ENCODE peak calls at places on chromosome 3, in six cellular contexts. One of them, this sample, is unnamed.

GRCh38 chr3:132414841-132415240 is 2.5 kb upstream of the DNAJC13 start:
- DNase-seq in lower leg skin: no peak
- DNase-seq in IMR-90: no peak
- DNase-seq in AG20443: no peak
- DNase-seq in stimulated activated CD8-positive, alpha-beta memory T cell treated with anti-CD3 and anti-CD28 coated beads, Interleukin-12 subunit alpha, Interleukin-12 subunit beta, amount 100 ng/mL, for 4 hours: no peak
- DNase-seq in effector CD4-positive, alpha-beta T cell: no peak
- DNase-seq in this sample: no peak

GRCh38 chr3:141147657-141148056 is 84.0 kb upstream of the PXYLP1 start:
- DNase-seq in AG20443: no peak
- DNase-seq in IMR-90: no peak
- DNase-seq in stimulated activated CD8-positive, alpha-beta memory T cell treated with anti-CD3 and anti-CD28 coated beads, Interleukin-12 subunit alpha, Interleukin-12 subunit beta, amount 100 ng/mL, for 4 hours: no peak
- DNase-seq in effector CD4-positive, alpha-beta T cell: no peak
- DNase-seq in lower leg skin: no peak
- DNase-seq in this sample: no peak

GRCh38 chr3:186075489-186075888 is 33.4 kb downstream of the ETV5 start:
- DNase-seq in AG20443: no peak
- DNase-seq in stimulated activated CD8-positive, alpha-beta memory T cell treated with anti-CD3 and anti-CD28 coated beads, Interleukin-12 subunit alpha, Interleukin-12 subunit beta, amount 100 ng/mL, for 4 hours: no peak
- DNase-seq in lower leg skin: no peak
- DNase-seq in IMR-90: no peak
- DNase-seq in effector CD4-positive, alpha-beta T cell: no peak
- DNase-seq in this sample: no peak

GRCh38 chr3:133937756-133938601 is 42.3 kb upstream of the RAB6B start:
- DNase-seq in stimulated activated CD8-positive, alpha-beta memory T cell treated with anti-CD3 and anti-CD28 coated beads, Interleukin-12 subunit alpha, Interleukin-12 subunit beta, amount 100 ng/mL, for 4 hours: no peak
- DNase-seq in effector CD4-positive, alpha-beta T cell: no peak
- DNase-seq in lower leg skin: peak
- DNase-seq in IMR-90: peak
- DNase-seq in AG20443: peak
- DNase-seq in this sample: peak

GRCh38 chr3:54510506-54510905 is 388.2 kb downstream of the CACNA2D3 start:
- DNase-seq in IMR-90: no peak
- DNase-seq in stimulated activated CD8-positive, alpha-beta memory T cell treated with anti-CD3 and anti-CD28 coated beads, Interleukin-12 subunit alpha, Interleukin-12 subunit beta, amount 100 ng/mL, for 4 hours: no peak
- DNase-seq in effector CD4-positive, alpha-beta T cell: no peak
- DNase-seq in AG20443: no peak
- DNase-seq in lower leg skin: no peak
- DNase-seq in this sample: no peak

GRCh38 chr3:72375237-72376154 is 472.7 kb downstream of the SHQ1 start:
- DNase-seq in IMR-90: no peak
- DNase-seq in lower leg skin: no peak
- DNase-seq in effector CD4-positive, alpha-beta T cell: no peak
- DNase-seq in stimulated activated CD8-positive, alpha-beta memory T cell treated with anti-CD3 and anti-CD28 coated beads, Interleukin-12 subunit alpha, Interleukin-12 subunit beta, amount 100 ng/mL, for 4 hours: peak
- DNase-seq in AG20443: no peak
- DNase-seq in this sample: no peak

GRCh38 chr3:187951452-187952190 is 202.3 kb upstream of the LPP start:
- DNase-seq in effector CD4-positive, alpha-beta T cell: no peak
- DNase-seq in IMR-90: peak
- DNase-seq in stimulated activated CD8-positive, alpha-beta memory T cell treated with anti-CD3 and anti-CD28 coated beads, Interleukin-12 subunit alpha, Interleukin-12 subunit beta, amount 100 ng/mL, for 4 hours: no peak
- DNase-seq in lower leg skin: no peak
- DNase-seq in AG20443: no peak
- DNase-seq in this sample: no peak

GRCh38 chr3:52021869-52022268 is 26.2 kb upstream of the RPL29 start:
- DNase-seq in IMR-90: no peak
- DNase-seq in stimulated activated CD8-positive, alpha-beta memory T cell treated with anti-CD3 and anti-CD28 coated beads, Interleukin-12 subunit alpha, Interleukin-12 subunit beta, amount 100 ng/mL, for 4 hours: no peak
- DNase-seq in effector CD4-positive, alpha-beta T cell: no peak
- DNase-seq in lower leg skin: no peak
- DNase-seq in AG20443: no peak
- DNase-seq in this sample: no peak

GRCh38 chr3:182909318-182910040 is 70.9 kb downstream of the DCUN1D1 start:
- DNase-seq in IMR-90: no peak
- DNase-seq in effector CD4-positive, alpha-beta T cell: no peak
- DNase-seq in AG20443: peak
- DNase-seq in stimulated activated CD8-positive, alpha-beta memory T cell treated with anti-CD3 and anti-CD28 coated beads, Interleukin-12 subunit alpha, Interleukin-12 subunit beta, amount 100 ng/mL, for 4 hours: no peak
- DNase-seq in lower leg skin: no peak
- DNase-seq in this sample: no peak

GRCh38 chr3:140794507-140794906 is 116.6 kb downstream of the TRIM42 start:
- DNase-seq in AG20443: no peak
- DNase-seq in IMR-90: no peak
- DNase-seq in stimulated activated CD8-positive, alpha-beta memory T cell treated with anti-CD3 and anti-CD28 coated beads, Interleukin-12 subunit alpha, Interleukin-12 subunit beta, amount 100 ng/mL, for 4 hours: no peak
- DNase-seq in effector CD4-positive, alpha-beta T cell: no peak
- DNase-seq in lower leg skin: no peak
- DNase-seq in this sample: no peak

GRCh38 chr3:129612350-129613204 is 6.1 kb upstream of the PLXND1 start:
- DNase-seq in AG20443: peak
- DNase-seq in effector CD4-positive, alpha-beta T cell: no peak
- DNase-seq in IMR-90: peak
- DNase-seq in stimulated activated CD8-positive, alpha-beta memory T cell treated with anti-CD3 and anti-CD28 coated beads, Interleukin-12 subunit alpha, Interleukin-12 subunit beta, amount 100 ng/mL, for 4 hours: no peak
- DNase-seq in lower leg skin: no peak
- DNase-seq in this sample: no peak

GRCh38 chr3:94378322-94378721 is 315.5 kb downstream of the NSUN3 start:
- DNase-seq in AG20443: no peak
- DNase-seq in lower leg skin: no peak
- DNase-seq in IMR-90: no peak
- DNase-seq in stimulated activated CD8-positive, alpha-beta memory T cell treated with anti-CD3 and anti-CD28 coated beads, Interleukin-12 subunit alpha, Interleukin-12 subunit beta, amount 100 ng/mL, for 4 hours: no peak
- DNase-seq in effector CD4-positive, alpha-beta T cell: no peak
- DNase-seq in this sample: no peak